ENCODE peak calls at places on chromosomes 4 and X, in four cellular contexts. L, C, X and U are unnamed samples.

GRCh38 chr4:42083816-42084215 is 68.6 kb downstream of the BEND4 start:
- DNase-seq in L (no peak), C (no peak), X (no peak), U (no peak)

GRCh38 chr4:152360045-152360410 is 175.9 kb downstream of the FBXW7 start:
- DNase-seq in L (no peak), C (no peak), X (no peak), U (no peak)

GRCh38 chr4:4327652-4328121 is 37.6 kb downstream of the ZBTB49 start:
- DNase-seq in L (no peak), C (no peak), X (no peak), U (peak)

GRCh38 chr4:93771640-93772411 is 56.7 kb upstream of the ATOH1 start:
- DNase-seq in L (no peak), C (no peak), X (peak), U (no peak)

GRCh38 chr4:111268769-111269414 is 646.0 kb upstream of the PITX2 start:
- DNase-seq in L (no peak), C (no peak), X (peak), U (no peak)

GRCh38 chr4:102627831-102628523 is 126.8 kb downstream of the NFKB1 start:
- DNase-seq in L (no peak), C (no peak), X (peak), U (no peak)

GRCh38 chr4:76850010-76850441 is 47.9 kb downstream of the SOWAHB start:
- DNase-seq in L (no peak), C (no peak), X (peak), U (peak)

GRCh38 chrX:134932528-134933217 is 58.1 kb upstream of the SMIM10 start:
- DNase-seq in L (no peak), C (no peak), X (no peak), U (no peak)

GRCh38 chr4:78652282-78652876 is 100.8 kb downstream of the ANXA3 start:
- DNase-seq in L (no peak), C (no peak), X (no peak), U (peak)

GRCh38 chrX:40402771-40403533 is 177.8 kb upstream of the ATP6AP2 start:
- DNase-seq in L (no peak), C (no peak), X (no peak), U (no peak)

GRCh38 chr4:157128395-157128794 is 52.4 kb downstream of the GLRB start:
- DNase-seq in L (no peak), C (no peak), X (peak), U (peak)

GRCh38 chrX:124690495-124690894 is 344.1 kb downstream of the SH2D1A start:
- DNase-seq in L (no peak), C (no peak), X (no peak), U (no peak)

GRCh38 chr4:2785613-2786012 is 7.3 kb upstream of the SH3BP2 start:
- DNase-seq in L (no peak), C (no peak), X (no peak), U (peak)

GRCh38 chr4:168441412-168441811 is 38.9 kb downstream of the DDX60L start:
- DNase-seq in L (no peak), C (no peak), X (no peak), U (no peak)

GRCh38 chr4:60081839-60082238 is 1118.3 kb upstream of the ADGRL3 start:
- DNase-seq in L (no peak), C (no peak), X (no peak), U (no peak)

GRCh38 chr4:55363618-55364420 is 17.8 kb downstream of the SRD5A3 start:
- DNase-seq in L (no peak), C (no peak), X (no peak), U (no peak)

GRCh38 chr4:164856396-164856795 is 20.6 kb upstream of the APELA start:
- DNase-seq in L (no peak), C (no peak), X (no peak), U (no peak)

GRCh38 chr4:70706516-70706915 is 15.2 kb upstream of the RUFY3 start:
- DNase-seq in L (no peak), C (no peak), X (no peak), U (no peak)

GRCh38 chr4:83356899-83357661 is 22.4 kb upstream of the HPSE start:
- DNase-seq in L (no peak), C (no peak), X (peak), U (no peak)

GRCh38 chr4:173218411-173219125 is 50.0 kb downstream of the GALNT7 start:
- DNase-seq in L (no peak), C (no peak), X (peak), U (no peak)

GRCh38 chr4:22634541-22635181 is 58.1 kb upstream of the GBA3 start:
- DNase-seq in L (no peak), C (no peak), X (no peak), U (peak)

GRCh38 chrX:113833096-113833495 is 750.8 kb upstream of the HTR2C start:
- DNase-seq in L (no peak), C (no peak), X (no peak), U (no peak)

GRCh38 chr4:145956288-145956890 is 17.8 kb upstream of the ZNF827 start:
- DNase-seq in L (no peak), C (no peak), X (peak), U (peak)

GRCh38 chr4:73662709-73663546 is 42.7 kb upstream of the RASSF6 start:
- DNase-seq in L (no peak), C (peak), X (peak), U (no peak)

GRCh38 chr4:33334416-33334815 is 2614.2 kb downstream of the PCDH7 start:
- DNase-seq in L (no peak), C (no peak), X (no peak), U (no peak)

GRCh38 chr4:156971168-156971601 is 414 bp downstream of the PDGFC start:
- DNase-seq in L (no peak), C (no peak), X (no peak), U (peak)

GRCh38 chr4:186942745-186943606 is 219.3 kb upstream of the FAT1 start:
- DNase-seq in L (no peak), C (no peak), X (peak), U (peak)